ENCODE peak calls at places on chromosomes 1 and 21, in five cellular contexts. R is IMR-90, X is A549, Y is esophagus squamous epithelium, N is heart left ventricle. V is an unnamed sample. For H3K9me3, the result is how much of the 10 kb centered on the place peaks cover.

GRCh38 chr21:25826652-25827051 is 91.9 kb downstream of the GABPA start:
- DNase-seq in R (no peak), X (no peak), Y (no peak), N (no peak), V (no peak)

GRCh38 chr1:244029137-244029536 is 21.9 kb upstream of the ZBTB18 start:
- DNase-seq in R (no peak), X (no peak), Y (no peak), N (no peak), V (no peak)

GRCh38 chr1:205012416-205013140 is 30.4 kb upstream of the CNTN2 start:
- DNase-seq in R (no peak), X (no peak), Y (no peak), N (no peak), V (no peak)

GRCh38 chr1:15718199-15718601 is 17.9 kb upstream of the SLC25A34 start:
- DNase-seq in R (no peak), X (no peak), Y (no peak), N (no peak), V (peak)

GRCh38 chr21:35190201-35190701 is 141.1 kb upstream of the RUNX1 start:
- DNase-seq in R (peak), X (no peak), Y (no peak), N (no peak), V (no peak)

GRCh38 chr1:178609015-178609414 is 96.1 kb downstream of the TEX35 start:
- DNase-seq in R (peak), X (no peak), Y (no peak), N (no peak), V (no peak)

GRCh38 chr1:64743954-64744491 is 852 bp upstream of the RAVER2 start:
- DNase-seq in R (no peak), X (no peak), Y (no peak), N (no peak), V (no peak)

GRCh38 chr1:193542668-193543067 is 356.3 kb upstream of the B3GALT2 start:
- DNase-seq in R (peak), X (no peak), Y (no peak), N (no peak), V (no peak)

GRCh38 chr1:10839188-10839770 is 42.8 kb upstream of the CASZ1 start:
- DNase-seq in R (no peak), X (no peak), Y (no peak), N (no peak), V (no peak)

GRCh38 chr21:24395320-24395933 is 1211.9 kb downstream of the MRPL39 start:
- DNase-seq in R (peak), X (no peak), Y (no peak), N (no peak), V (no peak)

GRCh38 chr21:34073032-34073748 is at the start of the genes MRPS6 and SLC5A3:
- DNase-seq in R (peak), X (peak), Y (peak), N (peak), V (peak)

GRCh38 chr1:182143825-182144661 is 82.5 kb upstream of the ZNF648 start:
- DNase-seq in R (peak), X (no peak), Y (peak), N (peak), V (peak)

GRCh38 chr1:112956503-112957132 is 622 bp upstream of the SLC16A1 start:
- DNase-seq in R (no peak), X (no peak), Y (no peak), N (no peak), V (peak)

GRCh38 chr1:71191520-71191919 is 110.7 kb upstream of the ZRANB2 start:
- DNase-seq in R (no peak), X (no peak), Y (no peak), N (no peak), V (no peak)

GRCh38 chr1:162405800-162406199 is 6.1 kb downstream of the SH2D1B start:
- DNase-seq in R (no peak), X (no peak), Y (no peak), N (no peak), V (no peak)

GRCh38 chr1:164735315-164736052 is 176.5 kb downstream of the PBX1 start:
- DNase-seq in R (peak), X (no peak), Y (no peak), N (no peak), V (no peak)

GRCh38 chr1:246210751-246211150 is 296.3 kb downstream of the SMYD3 start:
- DNase-seq in R (no peak), X (no peak), Y (no peak), N (no peak), V (no peak)

GRCh38 chr1:244276646-244277045 is 175.1 kb downstream of the ADSS2 start:
- DNase-seq in R (no peak), X (no peak), Y (no peak), N (no peak), V (no peak)

GRCh38 chr1:67089685-67090208 is 35.8 kb upstream of the SLC35D1 start:
- DNase-seq in R (no peak), X (no peak), Y (no peak), N (no peak), V (no peak)

GRCh38 chr1:67088440-67088839 is 34.5 kb upstream of the SLC35D1 start:
- DNase-seq in R (no peak), X (no peak), Y (no peak), N (no peak), V (no peak)

GRCh38 chr1:67085326-67085725 is 31.4 kb upstream of the SLC35D1 start:
- DNase-seq in R (no peak), X (no peak), Y (no peak), N (no peak), V (no peak)

GRCh38 chr1:67084765-67085318 is 30.9 kb upstream of the SLC35D1 start:
- DNase-seq in R (no peak), X (no peak), Y (no peak), N (no peak), V (no peak)
- H3K9me3 ChIP-seq in R (under half), X (under half), Y (under half), N (under half), V (under half)

GRCh38 chr1:86914635-86914997 is at the start of gene HS2ST1:
- DNase-seq in R (no peak), X (peak), Y (no peak), N (no peak), V (no peak)
- TF ChIP-seq POLR2A in R (no peak), X (peak), Y (peak), N (no peak), V (peak)

GRCh38 chr1:227654858-227655752 is 80.0 kb downstream of the JMJD4 start:
- DNase-seq in R (no peak), X (no peak), Y (no peak), N (no peak), V (no peak)
- H3K9me3 ChIP-seq in R (half or more), X (half or more), Y (half or more), N (half or more), V (half or more)

GRCh38 chr1:1794999-1795398 is 16.7 kb upstream of the NADK start:
- DNase-seq in R (no peak), X (no peak), Y (no peak), N (no peak), V (no peak)
- TF ChIP-seq POLR2A in R (no peak), X (no peak), Y (no peak), N (no peak), V (no peak)

DNA sequence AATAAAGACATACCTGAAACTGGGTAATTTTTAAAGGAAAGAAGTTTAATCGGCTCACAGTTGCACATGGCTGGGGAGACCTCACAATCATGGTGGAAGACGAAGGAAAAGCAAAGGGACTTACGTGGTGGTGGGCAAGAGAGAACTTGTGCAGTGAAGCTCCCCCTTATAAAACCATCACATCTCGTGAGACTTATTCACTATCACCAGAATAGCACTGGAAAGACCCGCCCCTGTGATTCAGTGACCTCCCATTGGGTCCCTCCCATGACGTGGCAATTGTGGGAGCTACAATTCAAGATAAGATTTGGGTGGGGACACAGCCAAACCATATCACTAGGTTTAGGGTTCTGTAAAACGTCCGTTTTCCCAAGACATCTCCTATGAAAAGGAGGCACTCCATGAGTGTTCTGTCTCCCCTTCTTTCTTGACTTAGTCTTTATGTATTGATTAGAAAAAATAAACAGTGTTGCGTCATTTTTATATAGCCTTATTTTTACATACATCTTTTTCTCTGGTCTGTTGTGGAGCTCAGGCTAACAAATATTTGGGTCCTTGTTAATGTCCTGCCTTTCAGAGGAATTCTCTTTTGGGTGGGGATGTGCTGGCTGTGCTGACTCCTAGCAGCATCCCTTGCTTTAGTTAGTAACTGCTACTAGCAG is 23.3 kb downstream of the BACH1 start:
- DNase-seq in R (no peak), X (no peak), Y (no peak), N (no peak), V (no peak)
- H3K9me3 ChIP-seq in R (under half), X (under half), Y (under half), N (under half), V (under half)

GRCh38 chr1:156661932-156662587 is 15.1 kb downstream of the NES start:
- DNase-seq in R (peak), X (no peak), Y (no peak), N (no peak), V (no peak)

GRCh38 chr1:156659672-156659993 is 17.6 kb downstream of the NES start:
- DNase-seq in R (no peak), X (no peak), Y (no peak), N (no peak), V (no peak)

GRCh38 chr1:156659994-156660751 is 17.0 kb downstream of the NES start:
- DNase-seq in R (peak), X (peak), Y (peak), N (peak), V (peak)

GRCh38 chr1:156658945-156659574 is 17.1 kb downstream of the BCAN start:
- DNase-seq in R (no peak), X (no peak), Y (no peak), N (no peak), V (no peak)

GRCh38 chr1:156660752-156661112 is 16.5 kb downstream of the NES start:
- DNase-seq in R (no peak), X (peak), Y (no peak), N (no peak), V (no peak)
- TF ChIP-seq POLR2A in R (no peak), X (no peak), Y (no peak), N (no peak), V (no peak)